ENCODE peak calls at places on chromosomes 1 and 21, in eight cellular contexts. One of them, this sample, is unnamed.
A peak's percentile ranks its signal among the peaks of the same experiment; 100 is the strongest.

GRCh38 chr1:43930168-43930948 is 3.2 kb upstream of the ARTN start:
- DNase-seq in activated naive CD4-positive, alpha-beta T cell: no peak
- DNase-seq in stimulated activated CD4-positive, alpha-beta T cell treated with anti-CD3 and anti-CD28 coated beads, Interleukin-4, amount 100 ng/mL, for 24 hours: no peak
- DNase-seq in GM20000: peak; percentile 52
- DNase-seq in aorta: peak; percentile 53
- DNase-seq in fibroblast of gingiva: no peak
- DNase-seq in activated CD4-positive, alpha-beta T cell treated with anti-CD3 and anti-CD28 coated beads, Interleukin-2, amount 10 ng/mL, durations not matched to agents 7 days and 5 days: peak; percentile 31
- DNase-seq in CD4-positive, alpha-beta T cell: no peak
- DNase-seq in this sample: no peak

GRCh38 chr1:234154320-234155251 is 218.7 kb upstream of the COA6 start:
- DNase-seq in activated naive CD4-positive, alpha-beta T cell: no peak
- DNase-seq in stimulated activated CD4-positive, alpha-beta T cell treated with anti-CD3 and anti-CD28 coated beads, Interleukin-4, amount 100 ng/mL, for 24 hours: peak; percentile 38
- DNase-seq in GM20000: peak; percentile 47
- DNase-seq in aorta: no peak
- DNase-seq in fibroblast of gingiva: peak; percentile 55
- DNase-seq in activated CD4-positive, alpha-beta T cell treated with anti-CD3 and anti-CD28 coated beads, Interleukin-2, amount 10 ng/mL, durations not matched to agents 7 days and 5 days: peak; percentile 56
- DNase-seq in CD4-positive, alpha-beta T cell: peak; percentile 3
- DNase-seq in this sample: no peak

GRCh38 chr1:193754732-193755427 is 568.5 kb upstream of the B3GALT2 start:
- DNase-seq in activated naive CD4-positive, alpha-beta T cell: no peak
- DNase-seq in stimulated activated CD4-positive, alpha-beta T cell treated with anti-CD3 and anti-CD28 coated beads, Interleukin-4, amount 100 ng/mL, for 24 hours: no peak
- DNase-seq in GM20000: no peak
- DNase-seq in aorta: no peak
- DNase-seq in fibroblast of gingiva: no peak
- DNase-seq in activated CD4-positive, alpha-beta T cell treated with anti-CD3 and anti-CD28 coated beads, Interleukin-2, amount 10 ng/mL, durations not matched to agents 7 days and 5 days: no peak
- DNase-seq in CD4-positive, alpha-beta T cell: no peak
- DNase-seq in this sample: no peak

GRCh38 chr1:41497631-41498030 is 13.1 kb upstream of the EDN2 start:
- DNase-seq in activated naive CD4-positive, alpha-beta T cell: no peak
- DNase-seq in stimulated activated CD4-positive, alpha-beta T cell treated with anti-CD3 and anti-CD28 coated beads, Interleukin-4, amount 100 ng/mL, for 24 hours: no peak
- DNase-seq in GM20000: no peak
- DNase-seq in aorta: no peak
- DNase-seq in fibroblast of gingiva: no peak
- DNase-seq in activated CD4-positive, alpha-beta T cell treated with anti-CD3 and anti-CD28 coated beads, Interleukin-2, amount 10 ng/mL, durations not matched to agents 7 days and 5 days: no peak
- DNase-seq in CD4-positive, alpha-beta T cell: no peak
- DNase-seq in this sample: no peak

GRCh38 chr1:158425020-158425419 is 1.0 kb downstream of the OR10K2 start:
- DNase-seq in activated naive CD4-positive, alpha-beta T cell: no peak
- DNase-seq in stimulated activated CD4-positive, alpha-beta T cell treated with anti-CD3 and anti-CD28 coated beads, Interleukin-4, amount 100 ng/mL, for 24 hours: no peak
- DNase-seq in GM20000: no peak
- DNase-seq in aorta: no peak
- DNase-seq in fibroblast of gingiva: no peak
- DNase-seq in activated CD4-positive, alpha-beta T cell treated with anti-CD3 and anti-CD28 coated beads, Interleukin-2, amount 10 ng/mL, durations not matched to agents 7 days and 5 days: no peak
- DNase-seq in CD4-positive, alpha-beta T cell: no peak
- DNase-seq in this sample: no peak

GRCh38 chr1:8395433-8395866 is 77.5 kb downstream of the SLC45A1 start:
- DNase-seq in activated naive CD4-positive, alpha-beta T cell: no peak
- DNase-seq in stimulated activated CD4-positive, alpha-beta T cell treated with anti-CD3 and anti-CD28 coated beads, Interleukin-4, amount 100 ng/mL, for 24 hours: no peak
- DNase-seq in GM20000: peak; percentile 23
- DNase-seq in aorta: no peak
- DNase-seq in fibroblast of gingiva: no peak
- DNase-seq in activated CD4-positive, alpha-beta T cell treated with anti-CD3 and anti-CD28 coated beads, Interleukin-2, amount 10 ng/mL, durations not matched to agents 7 days and 5 days: peak; percentile 45
- DNase-seq in CD4-positive, alpha-beta T cell: no peak
- DNase-seq in this sample: no peak

GRCh38 chr21:41956926-41957729 is 3.3 kb upstream of the C2CD2 start:
- DNase-seq in activated naive CD4-positive, alpha-beta T cell: no peak
- DNase-seq in stimulated activated CD4-positive, alpha-beta T cell treated with anti-CD3 and anti-CD28 coated beads, Interleukin-4, amount 100 ng/mL, for 24 hours: no peak
- DNase-seq in GM20000: no peak
- DNase-seq in aorta: no peak
- DNase-seq in fibroblast of gingiva: peak; percentile 70
- DNase-seq in activated CD4-positive, alpha-beta T cell treated with anti-CD3 and anti-CD28 coated beads, Interleukin-2, amount 10 ng/mL, durations not matched to agents 7 days and 5 days: no peak
- DNase-seq in CD4-positive, alpha-beta T cell: no peak
- DNase-seq in this sample: no peak

GRCh38 chr1:43304771-43305300 is 4.1 kb downstream of the TIE1 start:
- DNase-seq in activated naive CD4-positive, alpha-beta T cell: no peak
- DNase-seq in stimulated activated CD4-positive, alpha-beta T cell treated with anti-CD3 and anti-CD28 coated beads, Interleukin-4, amount 100 ng/mL, for 24 hours: no peak
- DNase-seq in GM20000: no peak
- DNase-seq in aorta: peak; percentile 73
- DNase-seq in fibroblast of gingiva: no peak
- DNase-seq in activated CD4-positive, alpha-beta T cell treated with anti-CD3 and anti-CD28 coated beads, Interleukin-2, amount 10 ng/mL, durations not matched to agents 7 days and 5 days: no peak
- DNase-seq in CD4-positive, alpha-beta T cell: no peak
- DNase-seq in this sample: no peak

GRCh38 chr1:65820983-65821382 is 28.3 kb downstream of the PDE4B start:
- DNase-seq in activated naive CD4-positive, alpha-beta T cell: no peak
- DNase-seq in stimulated activated CD4-positive, alpha-beta T cell treated with anti-CD3 and anti-CD28 coated beads, Interleukin-4, amount 100 ng/mL, for 24 hours: no peak
- DNase-seq in GM20000: no peak
- DNase-seq in aorta: no peak
- DNase-seq in fibroblast of gingiva: peak; percentile 96
- DNase-seq in activated CD4-positive, alpha-beta T cell treated with anti-CD3 and anti-CD28 coated beads, Interleukin-2, amount 10 ng/mL, durations not matched to agents 7 days and 5 days: no peak
- DNase-seq in CD4-positive, alpha-beta T cell: no peak
- DNase-seq in this sample: no peak

GRCh38 chr1:103101399-103101798 is 6.9 kb downstream of the COL11A1 start:
- DNase-seq in activated naive CD4-positive, alpha-beta T cell: no peak
- DNase-seq in stimulated activated CD4-positive, alpha-beta T cell treated with anti-CD3 and anti-CD28 coated beads, Interleukin-4, amount 100 ng/mL, for 24 hours: no peak
- DNase-seq in GM20000: no peak
- DNase-seq in aorta: no peak
- DNase-seq in fibroblast of gingiva: no peak
- DNase-seq in activated CD4-positive, alpha-beta T cell treated with anti-CD3 and anti-CD28 coated beads, Interleukin-2, amount 10 ng/mL, durations not matched to agents 7 days and 5 days: no peak
- DNase-seq in CD4-positive, alpha-beta T cell: no peak
- DNase-seq in this sample: no peak

GRCh38 chr1:1759456-1760344 is 18.6 kb downstream of the NADK start:
- DNase-seq in activated naive CD4-positive, alpha-beta T cell: no peak
- DNase-seq in stimulated activated CD4-positive, alpha-beta T cell treated with anti-CD3 and anti-CD28 coated beads, Interleukin-4, amount 100 ng/mL, for 24 hours: no peak
- DNase-seq in GM20000: no peak
- DNase-seq in aorta: no peak
- DNase-seq in fibroblast of gingiva: no peak
- DNase-seq in activated CD4-positive, alpha-beta T cell treated with anti-CD3 and anti-CD28 coated beads, Interleukin-2, amount 10 ng/mL, durations not matched to agents 7 days and 5 days: no peak
- DNase-seq in CD4-positive, alpha-beta T cell: no peak
- DNase-seq in this sample: no peak

GRCh38 chr1:59814901-59815825 is at the start of gene HOOK1:
- DNase-seq in activated naive CD4-positive, alpha-beta T cell: no peak
- DNase-seq in stimulated activated CD4-positive, alpha-beta T cell treated with anti-CD3 and anti-CD28 coated beads, Interleukin-4, amount 100 ng/mL, for 24 hours: no peak
- DNase-seq in GM20000: no peak
- DNase-seq in aorta: no peak
- DNase-seq in fibroblast of gingiva: no peak
- DNase-seq in activated CD4-positive, alpha-beta T cell treated with anti-CD3 and anti-CD28 coated beads, Interleukin-2, amount 10 ng/mL, durations not matched to agents 7 days and 5 days: no peak
- DNase-seq in CD4-positive, alpha-beta T cell: peak; percentile 0
- DNase-seq in this sample: no peak

GRCh38 chr1:172414331-172414730 is 6.2 kb upstream of the C1orf105 start:
- DNase-seq in activated naive CD4-positive, alpha-beta T cell: no peak
- DNase-seq in stimulated activated CD4-positive, alpha-beta T cell treated with anti-CD3 and anti-CD28 coated beads, Interleukin-4, amount 100 ng/mL, for 24 hours: no peak
- DNase-seq in GM20000: no peak
- DNase-seq in aorta: no peak
- DNase-seq in fibroblast of gingiva: peak; percentile 23
- DNase-seq in activated CD4-positive, alpha-beta T cell treated with anti-CD3 and anti-CD28 coated beads, Interleukin-2, amount 10 ng/mL, durations not matched to agents 7 days and 5 days: no peak
- DNase-seq in CD4-positive, alpha-beta T cell: no peak
- DNase-seq in this sample: no peak

GRCh38 chr1:94532077-94532476 is 9.5 kb downstream of the F3 start:
- DNase-seq in activated naive CD4-positive, alpha-beta T cell: no peak
- DNase-seq in stimulated activated CD4-positive, alpha-beta T cell treated with anti-CD3 and anti-CD28 coated beads, Interleukin-4, amount 100 ng/mL, for 24 hours: no peak
- DNase-seq in GM20000: no peak
- DNase-seq in aorta: no peak
- DNase-seq in fibroblast of gingiva: no peak
- DNase-seq in activated CD4-positive, alpha-beta T cell treated with anti-CD3 and anti-CD28 coated beads, Interleukin-2, amount 10 ng/mL, durations not matched to agents 7 days and 5 days: no peak
- DNase-seq in CD4-positive, alpha-beta T cell: no peak
- DNase-seq in this sample: no peak

GRCh38 chr1:78101514-78101913 is 55.7 kb downstream of the GIPC2 start:
- DNase-seq in activated naive CD4-positive, alpha-beta T cell: no peak
- DNase-seq in stimulated activated CD4-positive, alpha-beta T cell treated with anti-CD3 and anti-CD28 coated beads, Interleukin-4, amount 100 ng/mL, for 24 hours: no peak
- DNase-seq in GM20000: no peak
- DNase-seq in aorta: no peak
- DNase-seq in fibroblast of gingiva: peak; percentile 96
- DNase-seq in activated CD4-positive, alpha-beta T cell treated with anti-CD3 and anti-CD28 coated beads, Interleukin-2, amount 10 ng/mL, durations not matched to agents 7 days and 5 days: no peak
- DNase-seq in CD4-positive, alpha-beta T cell: no peak
- DNase-seq in this sample: no peak